ENCODE peak calls at places on chromosomes 3 and 15, in seven cellular contexts. One of them, this sample, is unnamed.

GRCh38 chr3:186418601-186419238 is 56.7 kb upstream of the DGKG start:
- DNase-seq in breast epithelium: no peak
- DNase-seq in CD4-positive, alpha-beta T cell: no peak
- DNase-seq in uterus: no peak
- DNase-seq in H9: peak; percentile 46
- DNase-seq in heart left ventricle: no peak
- DNase-seq in neuronal stem cell: no peak
- DNase-seq in this sample: no peak

GRCh38 chr3:12323237-12323636 is 34.4 kb downstream of the PPARG start:
- DNase-seq in uterus: no peak
- DNase-seq in neuronal stem cell: no peak
- DNase-seq in CD4-positive, alpha-beta T cell: no peak
- DNase-seq in H9: no peak
- DNase-seq in breast epithelium: no peak
- DNase-seq in heart left ventricle: no peak
- DNase-seq in this sample: no peak

GRCh38 chr3:24605511-24605910 is 110.9 kb upstream of the THRB start:
- DNase-seq in neuronal stem cell: no peak
- DNase-seq in H9: no peak
- DNase-seq in uterus: no peak
- DNase-seq in CD4-positive, alpha-beta T cell: no peak
- DNase-seq in heart left ventricle: no peak
- DNase-seq in breast epithelium: no peak
- DNase-seq in this sample: no peak

GRCh38 chr3:129944709-129945108 is 29.8 kb upstream of the TRH start:
- DNase-seq in heart left ventricle: no peak
- DNase-seq in neuronal stem cell: no peak
- DNase-seq in breast epithelium: no peak
- DNase-seq in uterus: no peak
- DNase-seq in CD4-positive, alpha-beta T cell: no peak
- DNase-seq in H9: no peak
- DNase-seq in this sample: no peak

GRCh38 chr3:182405752-182406151 is 387.6 kb upstream of the ATP11B start:
- DNase-seq in neuronal stem cell: no peak
- DNase-seq in CD4-positive, alpha-beta T cell: no peak
- DNase-seq in heart left ventricle: no peak
- DNase-seq in H9: no peak
- DNase-seq in uterus: no peak
- DNase-seq in breast epithelium: no peak
- DNase-seq in this sample: no peak

GRCh38 chr3:42120866-42121265 is 29.7 kb downstream of the TRAK1 start:
- DNase-seq in neuronal stem cell: no peak
- DNase-seq in H9: no peak
- DNase-seq in uterus: no peak
- DNase-seq in heart left ventricle: no peak
- DNase-seq in CD4-positive, alpha-beta T cell: no peak
- DNase-seq in breast epithelium: peak; percentile 83
- DNase-seq in this sample: no peak

GRCh38 chr3:188534633-188535032 is 380.7 kb downstream of the LPP start:
- DNase-seq in CD4-positive, alpha-beta T cell: no peak
- DNase-seq in H9: no peak
- DNase-seq in heart left ventricle: no peak
- DNase-seq in neuronal stem cell: no peak
- DNase-seq in uterus: no peak
- DNase-seq in breast epithelium: no peak
- DNase-seq in this sample: no peak

GRCh38 chr3:137642831-137643230 is 121.3 kb upstream of the SOX14 start:
- DNase-seq in H9: no peak
- DNase-seq in CD4-positive, alpha-beta T cell: no peak
- DNase-seq in breast epithelium: no peak
- DNase-seq in neuronal stem cell: no peak
- DNase-seq in heart left ventricle: no peak
- DNase-seq in uterus: no peak
- DNase-seq in this sample: no peak

GRCh38 chr3:129855454-129856419 is 37.8 kb downstream of the TMCC1 start:
- DNase-seq in breast epithelium: no peak
- DNase-seq in neuronal stem cell: no peak
- DNase-seq in CD4-positive, alpha-beta T cell: no peak
- DNase-seq in heart left ventricle: no peak
- DNase-seq in H9: no peak
- DNase-seq in uterus: no peak
- DNase-seq in this sample: no peak

GRCh38 chr3:141100531-141101320 is 49.6 kb downstream of the SPSB4 start:
- DNase-seq in H9: no peak
- DNase-seq in breast epithelium: no peak
- DNase-seq in CD4-positive, alpha-beta T cell: no peak
- DNase-seq in heart left ventricle: no peak
- DNase-seq in neuronal stem cell: no peak
- DNase-seq in uterus: peak; percentile 6
- DNase-seq in this sample: no peak

GRCh38 chr3:22372292-22372949 is 621.4 kb upstream of the ZNF385D start:
- DNase-seq in H9: peak; percentile 62
- DNase-seq in neuronal stem cell: peak; percentile 38
- DNase-seq in breast epithelium: no peak
- DNase-seq in uterus: no peak
- DNase-seq in CD4-positive, alpha-beta T cell: no peak
- DNase-seq in heart left ventricle: no peak
- DNase-seq in this sample: no peak

GRCh38 chr3:161055210-161055609 is 49.9 kb downstream of the B3GALNT1 start:
- DNase-seq in H9: no peak
- DNase-seq in CD4-positive, alpha-beta T cell: no peak
- DNase-seq in heart left ventricle: no peak
- DNase-seq in uterus: no peak
- DNase-seq in neuronal stem cell: no peak
- DNase-seq in breast epithelium: no peak
- DNase-seq in this sample: no peak

GRCh38 chr15:71715914-71716313 is 94.4 kb upstream of the NR2E3 start:
- DNase-seq in heart left ventricle: no peak
- DNase-seq in H9: no peak
- DNase-seq in neuronal stem cell: no peak
- DNase-seq in uterus: peak; percentile 41
- DNase-seq in CD4-positive, alpha-beta T cell: no peak
- DNase-seq in breast epithelium: peak; percentile 40
- DNase-seq in this sample: no peak

GRCh38 chr3:170418422-170419300 is at the start of gene CLDN11:
- DNase-seq in uterus: peak; percentile 58
- DNase-seq in H9: peak; percentile 78
- DNase-seq in breast epithelium: peak; percentile 44
- DNase-seq in neuronal stem cell: no peak
- DNase-seq in CD4-positive, alpha-beta T cell: no peak
- DNase-seq in heart left ventricle: peak; percentile 45
- DNase-seq in this sample: no peak

GRCh38 chr3:115350606-115351005 is 203.5 kb upstream of the ZBTB20 start:
- DNase-seq in neuronal stem cell: no peak
- DNase-seq in breast epithelium: no peak
- DNase-seq in CD4-positive, alpha-beta T cell: no peak
- DNase-seq in uterus: no peak
- DNase-seq in heart left ventricle: no peak
- DNase-seq in H9: no peak
- DNase-seq in this sample: no peak

GRCh38 chr15:41919201-41919820 is 25.5 kb upstream of the SPTBN5 start:
- DNase-seq in breast epithelium: no peak
- DNase-seq in H9: no peak
- DNase-seq in CD4-positive, alpha-beta T cell: no peak
- DNase-seq in heart left ventricle: no peak
- DNase-seq in uterus: no peak
- DNase-seq in neuronal stem cell: no peak
- DNase-seq in this sample: no peak

DNA sequence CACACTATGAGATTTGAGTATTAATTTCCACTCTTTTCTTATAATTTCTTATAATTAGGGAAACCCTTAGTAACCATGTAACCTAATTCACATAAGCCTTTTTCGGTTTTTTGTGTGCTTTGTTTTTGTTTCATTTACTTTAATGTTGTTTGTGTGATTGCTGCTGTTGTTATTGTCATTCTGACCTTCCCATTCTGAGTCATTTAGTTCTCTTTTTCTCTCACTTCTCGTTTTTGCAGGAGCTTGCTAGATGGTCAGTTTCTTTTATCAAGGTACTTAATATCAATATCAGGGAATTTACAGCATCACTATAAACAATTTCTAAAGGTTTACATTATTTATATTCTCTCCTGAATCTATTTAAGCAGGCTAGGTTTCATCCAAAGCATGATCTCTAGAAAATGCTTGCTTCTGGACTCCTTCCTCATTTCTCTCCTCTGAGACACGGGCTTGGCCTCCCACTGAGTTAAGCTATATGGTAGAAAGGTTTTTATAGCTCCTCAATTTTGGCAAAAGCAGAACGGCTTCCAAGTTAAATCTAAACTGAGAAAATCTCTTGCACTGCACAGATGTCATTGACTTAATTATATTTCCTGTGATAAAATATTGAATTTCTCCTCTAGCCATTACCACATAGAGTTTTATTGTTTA is 534.2 kb downstream of the NSUN3 start:
- DNase-seq in CD4-positive, alpha-beta T cell: no peak
- DNase-seq in H9: no peak
- DNase-seq in breast epithelium: no peak
- DNase-seq in heart left ventricle: no peak
- DNase-seq in neuronal stem cell: no peak
- DNase-seq in uterus: no peak
- DNase-seq in this sample: no peak
- H3K27me3 ChIP-seq in CD4-positive, alpha-beta T cell: no peaks in the 10 kb centered on the region
- H3K27me3 ChIP-seq in H9: no peaks in the 10 kb centered on the region
- H3K27me3 ChIP-seq in breast epithelium: no peaks in the 10 kb centered on the region
- H3K27me3 ChIP-seq in heart left ventricle: no peaks in the 10 kb centered on the region
- H3K27me3 ChIP-seq in neuronal stem cell: no peaks in the 10 kb centered on the region
- H3K27me3 ChIP-seq in uterus: no peaks in the 10 kb centered on the region
- H3K27me3 ChIP-seq in this sample: no peaks in the 10 kb centered on the region

GRCh38 chr3:143559291-143559690 is 289.0 kb downstream of the SLC9A9 start:
- DNase-seq in H9: no peak
- DNase-seq in heart left ventricle: no peak
- DNase-seq in uterus: no peak
- DNase-seq in breast epithelium: no peak
- DNase-seq in CD4-positive, alpha-beta T cell: no peak
- DNase-seq in neuronal stem cell: no peak
- DNase-seq in this sample: no peak
- H3K27me3 ChIP-seq in H9: no peaks in the 10 kb centered on the region
- H3K27me3 ChIP-seq in heart left ventricle: no peaks in the 10 kb centered on the region
- H3K27me3 ChIP-seq in uterus: no peaks in the 10 kb centered on the region
- H3K27me3 ChIP-seq in breast epithelium: no peaks in the 10 kb centered on the region
- H3K27me3 ChIP-seq in CD4-positive, alpha-beta T cell: no peaks in the 10 kb centered on the region
- H3K27me3 ChIP-seq in neuronal stem cell: no peaks in the 10 kb centered on the region
- H3K27me3 ChIP-seq in this sample: no peaks in the 10 kb centered on the region

GRCh38 chr15:89451846-89452245 is 44.5 kb downstream of the RHCG start:
- DNase-seq in neuronal stem cell: no peak
- DNase-seq in breast epithelium: no peak
- DNase-seq in heart left ventricle: no peak
- DNase-seq in uterus: no peak
- DNase-seq in CD4-positive, alpha-beta T cell: no peak
- DNase-seq in H9: no peak
- DNase-seq in this sample: no peak

GRCh38 chr15:89448825-89449224 is 47.6 kb downstream of the RHCG start:
- DNase-seq in breast epithelium: no peak
- DNase-seq in heart left ventricle: no peak
- DNase-seq in uterus: no peak
- DNase-seq in H9: no peak
- DNase-seq in CD4-positive, alpha-beta T cell: no peak
- DNase-seq in neuronal stem cell: no peak
- DNase-seq in this sample: no peak

GRCh38 chr15:89447676-89448075 is 48.7 kb downstream of the RHCG start:
- DNase-seq in breast epithelium: no peak
- DNase-seq in neuronal stem cell: no peak
- DNase-seq in heart left ventricle: no peak
- DNase-seq in CD4-positive, alpha-beta T cell: no peak
- DNase-seq in H9: no peak
- DNase-seq in uterus: no peak
- DNase-seq in this sample: no peak

GRCh38 chr15:89452330-89452836 is 44.0 kb downstream of the RHCG start:
- DNase-seq in H9: no peak
- DNase-seq in CD4-positive, alpha-beta T cell: no peak
- DNase-seq in heart left ventricle: no peak
- DNase-seq in neuronal stem cell: no peak
- DNase-seq in breast epithelium: no peak
- DNase-seq in uterus: no peak
- DNase-seq in this sample: no peak

DNA sequence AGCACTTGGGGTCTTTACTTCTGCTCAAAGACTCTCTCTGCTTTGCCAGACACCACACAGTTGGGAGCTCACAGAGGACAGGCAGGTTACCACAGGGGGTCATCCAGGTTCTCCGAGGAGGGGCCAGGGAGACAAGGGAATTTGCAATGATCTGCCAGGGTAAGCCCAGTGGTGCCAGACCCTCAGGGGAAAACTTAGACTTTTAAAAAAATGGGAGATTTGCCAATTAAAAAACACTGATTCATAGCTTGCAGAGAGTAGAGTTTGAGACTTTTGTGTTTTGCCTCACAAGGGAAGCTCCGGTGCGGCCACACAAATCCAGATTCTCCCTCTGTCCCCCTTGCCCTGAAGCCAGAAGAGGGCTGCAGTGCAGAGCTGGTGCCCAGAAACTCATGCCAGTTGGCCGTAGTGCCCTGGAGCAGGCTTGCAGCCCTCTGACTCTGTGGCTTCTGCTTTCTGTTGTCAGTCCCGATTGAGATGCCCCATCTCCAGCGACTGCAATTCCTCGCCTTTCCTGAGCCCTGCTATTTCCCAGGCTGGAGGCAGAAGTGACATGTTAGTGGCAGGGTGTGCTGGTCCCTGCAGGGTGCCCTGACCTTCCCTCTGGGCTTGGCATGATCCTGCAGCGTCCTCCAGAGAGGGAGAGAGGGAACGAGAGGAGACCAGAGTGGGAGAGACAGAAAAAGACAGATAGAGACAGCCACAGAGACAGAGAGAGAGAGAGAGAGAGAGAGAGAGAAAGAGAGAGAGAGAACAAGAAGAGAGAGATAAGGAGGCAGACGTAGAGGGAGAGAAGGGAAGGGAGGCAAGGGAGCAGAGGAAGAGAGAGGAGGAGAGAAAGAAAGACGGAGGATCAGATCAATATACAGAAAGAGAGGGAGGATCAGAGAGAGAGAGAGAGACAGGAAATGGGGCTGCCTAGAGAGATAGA is 46.0 kb downstream of the RHCG start:
- DNase-seq in neuronal stem cell: no peak
- DNase-seq in uterus: no peak
- DNase-seq in CD4-positive, alpha-beta T cell: no peak
- DNase-seq in H9: no peak
- DNase-seq in breast epithelium: no peak
- DNase-seq in heart left ventricle: no peak
- DNase-seq in this sample: no peak
- H3K27me3 ChIP-seq in neuronal stem cell: peaks cover 47% of the 10 kb centered on the region
- H3K27me3 ChIP-seq in uterus: no peaks in the 10 kb centered on the region
- H3K27me3 ChIP-seq in CD4-positive, alpha-beta T cell: peaks cover 38% of the 10 kb centered on the region
- H3K27me3 ChIP-seq in H9: no peaks in the 10 kb centered on the region
- H3K27me3 ChIP-seq in breast epithelium: no peaks in the 10 kb centered on the region
- H3K27me3 ChIP-seq in heart left ventricle: peaks cover 4% of the 10 kb centered on the region
- H3K27me3 ChIP-seq in this sample: peaks cover 11% of the 10 kb centered on the region

GRCh38 chr3:52904552-52904951 is 7.2 kb upstream of the STIMATE start:
- DNase-seq in neuronal stem cell: no peak
- DNase-seq in heart left ventricle: no peak
- DNase-seq in breast epithelium: no peak
- DNase-seq in uterus: no peak
- DNase-seq in CD4-positive, alpha-beta T cell: no peak
- DNase-seq in H9: no peak
- DNase-seq in this sample: no peak
- H3K27me3 ChIP-seq in neuronal stem cell: no peaks in the 10 kb centered on the region
- H3K27me3 ChIP-seq in heart left ventricle: no peaks in the 10 kb centered on the region
- H3K27me3 ChIP-seq in breast epithelium: no peaks in the 10 kb centered on the region
- H3K27me3 ChIP-seq in uterus: no peaks in the 10 kb centered on the region
- H3K27me3 ChIP-seq in CD4-positive, alpha-beta T cell: no peaks in the 10 kb centered on the region
- H3K27me3 ChIP-seq in H9: no peaks in the 10 kb centered on the region
- H3K27me3 ChIP-seq in this sample: no peaks in the 10 kb centered on the region

GRCh38 chr15:82046668-82047492 is 1.1 kb upstream of the MEX3B start:
- DNase-seq in breast epithelium: peak; percentile 82
- DNase-seq in heart left ventricle: peak; percentile 93
- DNase-seq in uterus: peak; percentile 92
- DNase-seq in H9: peak; percentile 97
- DNase-seq in neuronal stem cell: peak; percentile 96
- DNase-seq in CD4-positive, alpha-beta T cell: peak; percentile 89
- DNase-seq in this sample: peak; percentile 88
- H3K27me3 ChIP-seq in breast epithelium: no peaks in the 10 kb centered on the region
- H3K27me3 ChIP-seq in heart left ventricle: no peaks in the 10 kb centered on the region
- H3K27me3 ChIP-seq in uterus: no peaks in the 10 kb centered on the region
- H3K27me3 ChIP-seq in H9: no peaks in the 10 kb centered on the region
- H3K27me3 ChIP-seq in neuronal stem cell: no peaks in the 10 kb centered on the region
- H3K27me3 ChIP-seq in CD4-positive, alpha-beta T cell: peaks cover 4% of the 10 kb centered on the region
- H3K27me3 ChIP-seq in this sample: no peaks in the 10 kb centered on the region

This sample was measured in CD8-positive, alpha-beta memory T cell.